ENCODE peak calls at places on chromosomes 7 and 10, in eight cellular contexts. One of them, this sample, is unnamed.

GRCh38 chr7:148481965-148482626 is 108.5 kb upstream of the C7orf33 start:
- DNase-seq in anterior cingulate cortex: no peak
- DNase-seq in CD4-positive, alpha-beta T cell: no peak
- DNase-seq in NCI-H187: no peak
- DNase-seq in AG09319: no peak
- DNase-seq in stimulated activated CD4-positive, alpha-beta T cell treated with anti-CD3 and anti-CD28 coated beads, Interleukin-1b, Interleukin-23, amount 100 ng/mL, for 24 hours: no peak
- DNase-seq in CD8-positive, alpha-beta memory T cell: no peak
- DNase-seq in GM18507: no peak
- DNase-seq in this sample: no peak

GRCh38 chr10:42551582-42552187 is 86.7 kb downstream of the ZNF33B start:
- DNase-seq in anterior cingulate cortex: no peak
- DNase-seq in GM18507: no peak
- DNase-seq in CD4-positive, alpha-beta T cell: no peak
- DNase-seq in CD8-positive, alpha-beta memory T cell: no peak
- DNase-seq in AG09319: no peak
- DNase-seq in NCI-H187: no peak
- DNase-seq in stimulated activated CD4-positive, alpha-beta T cell treated with anti-CD3 and anti-CD28 coated beads, Interleukin-1b, Interleukin-23, amount 100 ng/mL, for 24 hours: no peak
- DNase-seq in this sample: no peak

GRCh38 chr7:131692131-131692960 is 135.9 kb upstream of the PODXL start:
- DNase-seq in AG09319: no peak
- DNase-seq in CD8-positive, alpha-beta memory T cell: no peak
- DNase-seq in stimulated activated CD4-positive, alpha-beta T cell treated with anti-CD3 and anti-CD28 coated beads, Interleukin-1b, Interleukin-23, amount 100 ng/mL, for 24 hours: peak
- DNase-seq in CD4-positive, alpha-beta T cell: no peak
- DNase-seq in anterior cingulate cortex: peak
- DNase-seq in GM18507: no peak
- DNase-seq in NCI-H187: peak
- DNase-seq in this sample: peak

GRCh38 chr7:78020874-78021249 is 222.3 kb downstream of the PHTF2 start:
- DNase-seq in GM18507: no peak
- DNase-seq in NCI-H187: no peak
- DNase-seq in CD4-positive, alpha-beta T cell: no peak
- DNase-seq in stimulated activated CD4-positive, alpha-beta T cell treated with anti-CD3 and anti-CD28 coated beads, Interleukin-1b, Interleukin-23, amount 100 ng/mL, for 24 hours: no peak
- DNase-seq in AG09319: no peak
- DNase-seq in CD8-positive, alpha-beta memory T cell: no peak
- DNase-seq in anterior cingulate cortex: no peak
- DNase-seq in this sample: no peak

GRCh38 chr7:40700653-40701475 is 566.1 kb downstream of the SUGCT start:
- DNase-seq in NCI-H187: no peak
- DNase-seq in AG09319: no peak
- DNase-seq in anterior cingulate cortex: no peak
- DNase-seq in GM18507: no peak
- DNase-seq in CD4-positive, alpha-beta T cell: no peak
- DNase-seq in CD8-positive, alpha-beta memory T cell: no peak
- DNase-seq in stimulated activated CD4-positive, alpha-beta T cell treated with anti-CD3 and anti-CD28 coated beads, Interleukin-1b, Interleukin-23, amount 100 ng/mL, for 24 hours: no peak
- DNase-seq in this sample: no peak

GRCh38 chr7:37071124-37071523 is 346.8 kb upstream of the AOAH start:
- DNase-seq in anterior cingulate cortex: no peak
- DNase-seq in CD4-positive, alpha-beta T cell: no peak
- DNase-seq in stimulated activated CD4-positive, alpha-beta T cell treated with anti-CD3 and anti-CD28 coated beads, Interleukin-1b, Interleukin-23, amount 100 ng/mL, for 24 hours: no peak
- DNase-seq in CD8-positive, alpha-beta memory T cell: no peak
- DNase-seq in NCI-H187: no peak
- DNase-seq in GM18507: no peak
- DNase-seq in AG09319: no peak
- DNase-seq in this sample: no peak

GRCh38 chr10:26557641-26558014 is 119.5 kb downstream of the APBB1IP start:
- DNase-seq in anterior cingulate cortex: no peak
- DNase-seq in CD8-positive, alpha-beta memory T cell: no peak
- DNase-seq in NCI-H187: no peak
- DNase-seq in stimulated activated CD4-positive, alpha-beta T cell treated with anti-CD3 and anti-CD28 coated beads, Interleukin-1b, Interleukin-23, amount 100 ng/mL, for 24 hours: no peak
- DNase-seq in AG09319: no peak
- DNase-seq in CD4-positive, alpha-beta T cell: no peak
- DNase-seq in GM18507: no peak
- DNase-seq in this sample: no peak

GRCh38 chr10:3960496-3960895 is 175.5 kb upstream of the KLF6 start:
- DNase-seq in anterior cingulate cortex: no peak
- DNase-seq in stimulated activated CD4-positive, alpha-beta T cell treated with anti-CD3 and anti-CD28 coated beads, Interleukin-1b, Interleukin-23, amount 100 ng/mL, for 24 hours: no peak
- DNase-seq in GM18507: no peak
- DNase-seq in CD8-positive, alpha-beta memory T cell: no peak
- DNase-seq in NCI-H187: no peak
- DNase-seq in AG09319: no peak
- DNase-seq in CD4-positive, alpha-beta T cell: no peak
- DNase-seq in this sample: no peak

GRCh38 chr7:45713669-45714520 is 139.7 kb downstream of the ADCY1 start:
- DNase-seq in CD4-positive, alpha-beta T cell: no peak
- DNase-seq in GM18507: no peak
- DNase-seq in CD8-positive, alpha-beta memory T cell: no peak
- DNase-seq in NCI-H187: no peak
- DNase-seq in stimulated activated CD4-positive, alpha-beta T cell treated with anti-CD3 and anti-CD28 coated beads, Interleukin-1b, Interleukin-23, amount 100 ng/mL, for 24 hours: no peak
- DNase-seq in AG09319: no peak
- DNase-seq in anterior cingulate cortex: no peak
- DNase-seq in this sample: no peak

GRCh38 chr7:106127984-106128780 is 16.1 kb upstream of the SYPL1 start:
- DNase-seq in NCI-H187: no peak
- DNase-seq in AG09319: no peak
- DNase-seq in stimulated activated CD4-positive, alpha-beta T cell treated with anti-CD3 and anti-CD28 coated beads, Interleukin-1b, Interleukin-23, amount 100 ng/mL, for 24 hours: no peak
- DNase-seq in CD4-positive, alpha-beta T cell: no peak
- DNase-seq in GM18507: no peak
- DNase-seq in anterior cingulate cortex: no peak
- DNase-seq in CD8-positive, alpha-beta memory T cell: no peak
- DNase-seq in this sample: no peak

This sample was measured in C1 segment of cervical spinal cord.